ENCODE peak calls at places on chromosomes 13 and 19, in four cellular contexts. Q is AG09309, D is thoracic aorta, O is foreskin fibroblast. B is an unnamed sample.

GRCh38 chr19:8336665-8337064 is 6.4 kb downstream of the KANK3 start:
- DNase-seq in Q (no peak), D (no peak), O (no peak), B (no peak)

GRCh38 chr19:48556163-48556562 is 4.2 kb downstream of the SULT2B1 start:
- DNase-seq in Q (no peak), D (no peak), O (peak; percentile 52), B (no peak)

GRCh38 chr13:72820156-72820897 is 38.4 kb downstream of the PIBF1 start:
- DNase-seq in Q (peak; percentile 21), D (no peak), O (peak; percentile 41), B (no peak)

GRCh38 chr19:51372649-51373504 is at the start of gene NKG7:
- DNase-seq in Q (no peak), D (no peak), O (no peak), B (no peak)

GRCh38 chr13:95176611-95177259 is 124.5 kb downstream of the ABCC4 start:
- DNase-seq in Q (peak; percentile 63), D (no peak), O (no peak), B (no peak)

GRCh38 chr13:110419391-110419791 is 112.3 kb downstream of the COL4A2 start:
- DNase-seq in Q (no peak), D (no peak), O (no peak), B (no peak)

GRCh38 chr13:74134777-74135305 is 637 bp upstream of the KLF12 start:
- DNase-seq in Q (no peak), D (peak; percentile 5), O (no peak), B (no peak)

GRCh38 chr13:61774903-61775302 is 359.3 kb upstream of the PCDH20 start:
- DNase-seq in Q (no peak), D (no peak), O (no peak), B (no peak)

GRCh38 chr19:51097166-51097736 is 11.0 kb downstream of the CTU1 start:
- DNase-seq in Q (no peak), D (no peak), O (peak; percentile 48), B (no peak)

GRCh38 chr13:30605052-30605451 is 12.7 kb upstream of the USPL1 start:
- DNase-seq in Q (no peak), D (no peak), O (no peak), B (no peak)

GRCh38 chr13:103156346-103156998 is 90.3 kb upstream of the SLC10A2 start:
- DNase-seq in Q (no peak), D (no peak), O (no peak), B (no peak)

GRCh38 chr19:11067356-11068113 is 21.7 kb upstream of the LDLR start:
- DNase-seq in Q (no peak), D (no peak), O (no peak), B (no peak)

GRCh38 chr19:50669319-50670101 is 20.3 kb downstream of the C19orf81 start:
- DNase-seq in Q (no peak), D (no peak), O (peak; percentile 12), B (no peak)

GRCh38 chr13:52010890-52011689 is at the start of gene ATP7B:
- DNase-seq in Q (no peak), D (no peak), O (peak; percentile 10), B (no peak)

GRCh38 chr19:38233740-38234251 is 9.8 kb upstream of the DPF1 start:
- DNase-seq in Q (no peak), D (no peak), O (no peak), B (no peak)

GRCh38 chr13:110907951-110908898 is 6.6 kb downstream of the ANKRD10 start:
- DNase-seq in Q (no peak), D (no peak), O (no peak), B (no peak)

GRCh38 chr13:43877788-43878187 is 1.8 kb downstream of the CCDC122 start:
- DNase-seq in Q (no peak), D (no peak), O (no peak), B (no peak)

GRCh38 chr19:35518313-35518712 is 4.9 kb upstream of the DMKN start:
- DNase-seq in Q (peak; percentile 84), D (no peak), O (peak; percentile 95), B (no peak)

GRCh38 chr19:47509170-47509847 is 5.6 kb downstream of the NAPA start:
- DNase-seq in Q (no peak), D (no peak), O (no peak), B (no peak)
- H3K4me3 ChIP-seq in Q (no peak overlapping the region), D (peak overlapping the region; percentile 46), O (no peak overlapping the region), B (no peak overlapping the region)

GRCh38 chr13:45627656-45628055 is 12.1 kb upstream of the ERICH6B start:
- DNase-seq in Q (no peak), D (no peak), O (no peak), B (no peak)

GRCh38 chr13:45621950-45622349 is 6.4 kb upstream of the ERICH6B start:
- DNase-seq in Q (no peak), D (no peak), O (no peak), B (no peak)

GRCh38 chr13:45626731-45627374 is 11.3 kb upstream of the ERICH6B start:
- DNase-seq in Q (no peak), D (no peak), O (no peak), B (no peak)

GRCh38 chr13:45628094-45628493 is 12.6 kb upstream of the ERICH6B start:
- DNase-seq in Q (no peak), D (no peak), O (no peak), B (no peak)

DNA sequence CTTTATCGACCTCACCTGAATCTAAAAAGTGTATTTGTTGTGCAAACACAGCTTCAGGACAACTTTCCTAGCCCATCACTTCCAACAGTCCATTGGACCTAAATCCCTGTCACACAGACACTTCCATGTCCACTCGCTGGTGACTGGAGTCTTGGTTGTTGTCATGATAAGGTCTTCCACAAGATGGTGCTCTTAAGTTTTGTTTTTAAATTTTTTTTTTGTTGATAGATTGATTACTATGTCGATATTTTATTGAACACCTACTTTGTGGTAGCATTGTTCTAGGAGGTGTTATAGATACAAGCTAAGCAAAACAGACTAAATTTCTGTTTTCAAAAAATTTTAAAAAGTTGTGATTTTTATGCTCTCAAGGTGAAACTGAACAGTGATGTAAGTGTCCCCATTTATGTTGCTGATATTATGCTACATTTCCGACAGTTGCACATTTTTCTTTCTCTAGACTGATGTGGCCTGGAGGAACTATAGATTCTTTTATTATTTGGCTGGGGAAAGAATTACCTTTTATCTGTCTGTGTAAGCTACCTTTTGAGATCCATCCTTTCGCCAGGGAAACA is 8.1 kb upstream of the ERICH6B start:
- DNase-seq in Q (no peak), D (no peak), O (peak; percentile 9), B (no peak)
- TF ChIP-seq CTCF in Q (peak; percentile 49), D (no peak), O (peak; percentile 48), B (no peak)

DNA sequence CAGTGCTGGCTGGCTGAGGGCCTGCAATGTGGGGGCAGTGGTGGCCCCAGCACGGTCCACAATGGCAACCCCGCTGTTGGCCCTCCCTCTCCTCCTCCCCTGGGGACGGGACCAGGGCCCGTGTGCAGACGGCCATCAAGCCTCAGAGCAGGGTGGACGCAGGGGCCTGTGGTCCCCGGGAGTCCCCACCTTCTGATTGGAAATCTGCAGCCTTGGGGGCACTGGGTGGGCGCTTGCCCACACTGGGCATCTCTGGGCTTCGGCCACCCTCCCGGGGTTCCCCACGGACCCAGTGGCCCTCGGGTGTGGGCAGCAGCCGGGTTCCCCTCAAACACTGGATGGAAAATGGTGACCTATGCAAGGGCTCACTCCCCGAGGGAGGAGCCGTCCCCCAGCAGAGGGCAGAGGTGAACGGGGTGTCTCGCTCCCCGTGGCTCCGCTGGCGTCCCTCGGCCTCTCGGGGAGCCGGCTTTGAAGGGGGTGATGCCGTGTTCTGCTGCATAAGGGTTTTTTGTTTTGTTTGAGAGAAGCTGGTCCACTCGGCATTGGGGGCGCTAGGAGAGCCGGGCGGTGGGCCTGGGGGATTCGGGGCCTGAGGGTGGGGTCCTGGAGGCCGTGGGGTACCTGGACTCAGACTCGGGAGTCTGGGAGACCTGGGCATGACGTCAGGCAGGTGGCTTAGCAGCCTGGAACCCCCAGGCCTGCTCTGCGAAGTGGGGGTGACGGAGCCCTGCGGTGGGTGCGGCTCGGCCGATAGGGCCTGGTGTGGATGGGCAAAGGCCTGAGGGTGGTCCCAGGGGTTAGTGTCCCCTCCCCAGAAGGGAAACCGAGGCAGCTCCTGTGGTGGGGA is 3.9 kb downstream of the EFNA2 start:
- DNase-seq in Q (no peak), D (no peak), O (no peak), B (no peak)
- H3K4me3 ChIP-seq in Q (no peak overlapping the region), D (no peak overlapping the region), O (no peak overlapping the region), B (no peak overlapping the region)

DNA sequence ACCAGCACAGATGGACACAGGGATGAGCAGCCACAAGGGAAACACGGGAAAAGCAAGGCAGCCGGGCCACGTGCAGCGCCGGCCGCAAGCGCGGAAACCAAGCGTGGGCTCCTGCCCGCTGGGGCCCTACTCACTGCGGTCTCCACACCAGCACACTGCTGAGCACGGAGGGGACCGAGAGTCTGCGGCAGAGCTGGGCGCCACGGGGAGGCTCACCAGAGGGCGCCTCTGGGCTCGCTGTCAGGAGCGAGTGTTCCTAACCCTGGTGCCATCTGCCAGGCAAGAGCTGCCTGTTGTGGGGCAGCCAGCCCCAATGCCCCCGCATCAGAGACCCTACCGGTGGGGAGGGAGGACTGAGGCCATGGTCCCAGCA is 26.5 kb downstream of the MPND start:
- DNase-seq in Q (no peak), D (no peak), O (no peak), B (no peak)
- TF ChIP-seq CTCF in Q (peak; percentile 45), D (no peak), O (peak; percentile 37), B (peak; percentile 46)

GRCh38 chr19:46862974-46863632 is 2.3 kb downstream of the ARHGAP35 start:
- DNase-seq in Q (no peak), D (no peak), O (no peak), B (no peak)

GRCh38 chr19:46862504-46862835 is 1.7 kb downstream of the ARHGAP35 start:
- DNase-seq in Q (no peak), D (no peak), O (no peak), B (no peak)

GRCh38 chr19:46866407-46867132 is 5.8 kb downstream of the ARHGAP35 start:
- DNase-seq in Q (no peak), D (no peak), O (no peak), B (no peak)

GRCh38 chr19:46861691-46862503 is 1.1 kb downstream of the ARHGAP35 start:
- DNase-seq in Q (no peak), D (no peak), O (no peak), B (no peak)

DNA sequence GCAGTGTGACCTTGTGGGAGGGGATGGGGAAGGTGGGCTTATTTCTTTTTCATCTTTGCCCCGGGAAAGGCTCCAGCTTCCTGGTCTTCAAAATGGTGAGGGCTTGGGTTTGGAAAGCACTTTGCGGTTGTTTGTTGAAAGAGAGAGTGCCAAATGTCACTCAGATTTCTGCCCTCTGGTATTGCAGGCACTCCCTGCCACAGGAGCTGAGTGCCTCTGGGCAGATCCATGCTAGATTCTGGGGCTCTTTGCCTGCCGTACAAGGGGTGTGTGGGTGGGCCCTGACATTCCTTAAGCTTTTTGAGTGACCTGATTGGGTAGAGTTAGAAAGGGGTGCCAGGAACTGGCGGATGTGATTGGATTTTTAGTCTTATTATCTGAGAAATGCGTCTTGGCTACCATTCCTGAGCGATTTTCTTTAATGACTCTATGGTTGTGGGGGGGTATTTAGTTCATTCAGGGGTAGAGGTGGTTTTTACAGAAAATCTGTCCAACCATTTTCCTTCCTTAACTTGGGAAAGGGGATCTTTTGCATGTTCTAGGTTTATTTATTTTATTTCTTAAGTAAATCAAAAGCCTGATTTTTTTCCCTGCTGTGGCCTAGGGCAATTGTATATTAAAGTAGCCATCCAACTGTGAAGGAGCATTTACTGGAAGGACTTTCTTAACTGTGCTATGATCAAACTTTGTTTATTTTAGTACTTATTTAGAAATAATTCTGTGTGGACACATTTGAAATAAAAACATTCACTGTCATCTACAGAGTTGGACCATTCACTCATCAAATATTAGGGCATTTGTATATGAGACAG is 3.2 kb downstream of the ARHGAP35 start:
- DNase-seq in Q (no peak), D (no peak), O (no peak), B (no peak)
- H3K4me3 ChIP-seq in Q (peak overlapping the region; percentile 82), D (peak overlapping the region; percentile 97), O (peak overlapping the region; percentile 82), B (peak overlapping the region; percentile 80)

B was measured in esophagus squamous epithelium.